ENCODE peak calls at places on chromosomes 16 and 17, in eight cellular contexts. A is HCEC 1CT; N is GM12878; Y is amygdala; V is stimulated activated CD4-positive, alpha-beta T cell treated with anti-CD3 and anti-CD28 coated beads, Interleukin-2, amount 100 ng/mL, for 48 hours; W is DND-41; K is DMS79; Q is activated T-helper 1 cell treated with Interleukin-2 at 50 U/mL for 16 hours. E is an unnamed sample.

GRCh38 chr16:85984947-85985451 is 86.0 kb downstream of the IRF8 start:
- DNase-seq in A (no peak), N (no peak), Y (no peak), V (no peak), W (no peak), K (no peak), Q (no peak), E (no peak)

GRCh38 chr17:80055597-80055996 is 19.2 kb downstream of the CCDC40 start:
- DNase-seq in A (no peak), N (no peak), Y (no peak), V (no peak), W (no peak), K (no peak), Q (no peak), E (no peak)

GRCh38 chr16:23519282-23519681 is 9.0 kb upstream of the GGA2 start:
- DNase-seq in A (no peak), N (no peak), Y (no peak), V (no peak), W (no peak), K (no peak), Q (no peak), E (no peak)

GRCh38 chr17:18258356-18259038 is at the start of gene FLII:
- DNase-seq in A (peak; percentile 43), N (no peak), Y (peak; percentile 78), V (peak; percentile 51), W (peak; percentile 58), K (no peak), Q (peak; percentile 34), E (no peak)

GRCh38 chr17:37131064-37131463 is 182.3 kb downstream of the AATF start:
- DNase-seq in A (peak; percentile 51), N (no peak), Y (no peak), V (no peak), W (no peak), K (no peak), Q (no peak), E (no peak)

GRCh38 chr17:81810476-81810875 is 6.5 kb downstream of the GCGR start:
- DNase-seq in A (no peak), N (no peak), Y (no peak), V (no peak), W (no peak), K (no peak), Q (no peak), E (no peak)

GRCh38 chr17:1107777-1108559 is 71.8 kb downstream of the ABR start:
- DNase-seq in A (no peak), N (no peak), Y (peak; percentile 17), V (no peak), W (no peak), K (no peak), Q (no peak), E (no peak)

GRCh38 chr16:85490971-85491771 is 122.0 kb upstream of the GSE1 start:
- DNase-seq in A (no peak), N (no peak), Y (no peak), V (peak; percentile 42), W (peak; percentile 51), K (no peak), Q (no peak), E (no peak)

GRCh38 chr17:27354491-27355081 is 60.7 kb downstream of the WSB1 start:
- DNase-seq in A (no peak), N (no peak), Y (no peak), V (no peak), W (no peak), K (no peak), Q (no peak), E (no peak)

GRCh38 chr16:10970065-10970464 is 25.7 kb downstream of the CLEC16A start:
- DNase-seq in A (no peak), N (no peak), Y (no peak), V (no peak), W (no peak), K (no peak), Q (no peak), E (no peak)

GRCh38 chr16:25109643-25110042 is 1.9 kb upstream of the LCMT1 start:
- DNase-seq in A (peak; percentile 93), N (no peak), Y (no peak), V (no peak), W (no peak), K (no peak), Q (no peak), E (no peak)

GRCh38 chr16:75087040-75087979 is 29.3 kb downstream of the LDHD start:
- DNase-seq in A (peak; percentile 53), N (no peak), Y (no peak), V (no peak), W (peak; percentile 61), K (peak; percentile 82), Q (no peak), E (no peak)

GRCh38 chr17:62591323-62591722 is 36.1 kb upstream of the MRC2 start:
- DNase-seq in A (no peak), N (no peak), Y (no peak), V (no peak), W (no peak), K (no peak), Q (no peak), E (no peak)

GRCh38 chr17:82383411-82383810 is 11.8 kb downstream of the UTS2R start:
- DNase-seq in A (no peak), N (no peak), Y (no peak), V (no peak), W (no peak), K (no peak), Q (no peak), E (no peak)

GRCh38 chr16:24009955-24010354 is 174.2 kb downstream of the PRKCB start:
- DNase-seq in A (no peak), N (peak; percentile 20), Y (no peak), V (no peak), W (no peak), K (no peak), Q (no peak), E (no peak)

GRCh38 chr16:81551821-81552304 is 107.3 kb downstream of the CMIP start:
- DNase-seq in A (no peak), N (no peak), Y (no peak), V (no peak), W (no peak), K (no peak), Q (no peak), E (no peak)

GRCh38 chr16:86150646-86151371 is 251.8 kb downstream of the IRF8 start:
- DNase-seq in A (no peak), N (no peak), Y (no peak), V (no peak), W (no peak), K (no peak), Q (no peak), E (no peak)

GRCh38 chr16:89257757-89258465 is 40.4 kb downstream of the ZNF778 start:
- DNase-seq in A (no peak), N (no peak), Y (no peak), V (no peak), W (no peak), K (no peak), Q (no peak), E (no peak)

GRCh38 chr16:2912330-2913199 is 834 bp downstream of the FLYWCH1 start:
- DNase-seq in A (peak; percentile 66), N (no peak), Y (peak; percentile 43), V (peak; percentile 15), W (peak; percentile 37), K (no peak), Q (peak; percentile 10), E (no peak)

GRCh38 chr17:58520843-58521430 is 6.5 kb upstream of the MTMR4 start:
- DNase-seq in A (no peak), N (no peak), Y (no peak), V (no peak), W (no peak), K (no peak), Q (no peak), E (peak; percentile 21)

E was measured in GM12864.